ENCODE peak calls at places on chromosome 14, in six cellular contexts. One of them, this sample, is unnamed.

GRCh38 chr14:76219873-76220272 is 68.2 kb downstream of the GPATCH2L start:
- DNase-seq in hepatocyte: no peak
- DNase-seq in astrocyte of the cerebellum: no peak
- DNase-seq in AG04450: no peak
- DNase-seq in dorsolateral prefrontal cortex: no peak
- DNase-seq in mucosa of descending colon: no peak
- DNase-seq in this sample: peak; percentile 32

GRCh38 chr14:95515523-95516517 is 630 bp downstream of the SYNE3 start:
- DNase-seq in hepatocyte: peak; percentile 81
- DNase-seq in astrocyte of the cerebellum: no peak
- DNase-seq in AG04450: no peak
- DNase-seq in dorsolateral prefrontal cortex: no peak
- DNase-seq in mucosa of descending colon: peak; percentile 90
- DNase-seq in this sample: peak; percentile 46

GRCh38 chr14:99136047-99136400 is 136.0 kb downstream of the BCL11B start:
- DNase-seq in hepatocyte: no peak
- DNase-seq in astrocyte of the cerebellum: no peak
- DNase-seq in AG04450: no peak
- DNase-seq in dorsolateral prefrontal cortex: no peak
- DNase-seq in mucosa of descending colon: no peak
- DNase-seq in this sample: no peak

GRCh38 chr14:61260939-61261776 is 20.0 kb downstream of the TMEM30B start:
- DNase-seq in hepatocyte: peak; percentile 22
- DNase-seq in astrocyte of the cerebellum: peak; percentile 83
- DNase-seq in AG04450: peak; percentile 61
- DNase-seq in dorsolateral prefrontal cortex: no peak
- DNase-seq in mucosa of descending colon: no peak
- DNase-seq in this sample: peak; percentile 85

GRCh38 chr14:101980700-101981099 is 16.3 kb downstream of the DYNC1H1 start:
- DNase-seq in hepatocyte: peak; percentile 73
- DNase-seq in astrocyte of the cerebellum: peak; percentile 99
- DNase-seq in AG04450: peak; percentile 98
- DNase-seq in dorsolateral prefrontal cortex: no peak
- DNase-seq in mucosa of descending colon: no peak
- DNase-seq in this sample: peak; percentile 99

GRCh38 chr14:77067632-77068514 is 30.2 kb upstream of the CIPC start:
- DNase-seq in hepatocyte: peak; percentile 86
- DNase-seq in astrocyte of the cerebellum: no peak
- DNase-seq in AG04450: peak; percentile 30
- DNase-seq in dorsolateral prefrontal cortex: peak; percentile 52
- DNase-seq in mucosa of descending colon: peak; percentile 63
- DNase-seq in this sample: peak; percentile 59

GRCh38 chr14:65470404-65470880 is 57.9 kb downstream of the FUT8 start:
- DNase-seq in hepatocyte: peak; percentile 10
- DNase-seq in astrocyte of the cerebellum: no peak
- DNase-seq in AG04450: no peak
- DNase-seq in dorsolateral prefrontal cortex: no peak
- DNase-seq in mucosa of descending colon: no peak
- DNase-seq in this sample: no peak

GRCh38 chr14:105217764-105218163 is 30.6 kb upstream of the BTBD6 start:
- DNase-seq in hepatocyte: no peak
- DNase-seq in astrocyte of the cerebellum: no peak
- DNase-seq in AG04450: no peak
- DNase-seq in dorsolateral prefrontal cortex: no peak
- DNase-seq in mucosa of descending colon: no peak
- DNase-seq in this sample: no peak

GRCh38 chr14:48086516-48086915 is 411.1 kb upstream of the MDGA2 start:
- DNase-seq in hepatocyte: no peak
- DNase-seq in astrocyte of the cerebellum: no peak
- DNase-seq in AG04450: no peak
- DNase-seq in dorsolateral prefrontal cortex: no peak
- DNase-seq in mucosa of descending colon: no peak
- DNase-seq in this sample: no peak

GRCh38 chr14:65332141-65332871 is 80.2 kb upstream of the FUT8 start:
- DNase-seq in hepatocyte: no peak
- DNase-seq in astrocyte of the cerebellum: no peak
- DNase-seq in AG04450: no peak
- DNase-seq in dorsolateral prefrontal cortex: no peak
- DNase-seq in mucosa of descending colon: no peak
- DNase-seq in this sample: peak; percentile 15

GRCh38 chr14:88323520-88324199 is 591 bp upstream of the KCNK10 start:
- DNase-seq in hepatocyte: peak; percentile 51
- DNase-seq in astrocyte of the cerebellum: no peak
- DNase-seq in AG04450: no peak
- DNase-seq in dorsolateral prefrontal cortex: peak; percentile 30
- DNase-seq in mucosa of descending colon: no peak
- DNase-seq in this sample: peak; percentile 3

GRCh38 chr14:77275855-77276153 is 4.8 kb upstream of the NGB start:
- DNase-seq in hepatocyte: no peak
- DNase-seq in astrocyte of the cerebellum: no peak
- DNase-seq in AG04450: no peak
- DNase-seq in dorsolateral prefrontal cortex: no peak
- DNase-seq in mucosa of descending colon: no peak
- DNase-seq in this sample: no peak

GRCh38 chr14:51139221-51139681 is 44.3 kb upstream of the TRIM9 start:
- DNase-seq in hepatocyte: peak; percentile 22
- DNase-seq in astrocyte of the cerebellum: no peak
- DNase-seq in AG04450: no peak
- DNase-seq in dorsolateral prefrontal cortex: no peak
- DNase-seq in mucosa of descending colon: no peak
- DNase-seq in this sample: peak; percentile 4

GRCh38 chr14:88470542-88471440 is 84.0 kb downstream of the PTPN21 start:
- DNase-seq in hepatocyte: no peak
- DNase-seq in astrocyte of the cerebellum: peak; percentile 62
- DNase-seq in AG04450: no peak
- DNase-seq in dorsolateral prefrontal cortex: no peak
- DNase-seq in mucosa of descending colon: no peak
- DNase-seq in this sample: no peak

DNA sequence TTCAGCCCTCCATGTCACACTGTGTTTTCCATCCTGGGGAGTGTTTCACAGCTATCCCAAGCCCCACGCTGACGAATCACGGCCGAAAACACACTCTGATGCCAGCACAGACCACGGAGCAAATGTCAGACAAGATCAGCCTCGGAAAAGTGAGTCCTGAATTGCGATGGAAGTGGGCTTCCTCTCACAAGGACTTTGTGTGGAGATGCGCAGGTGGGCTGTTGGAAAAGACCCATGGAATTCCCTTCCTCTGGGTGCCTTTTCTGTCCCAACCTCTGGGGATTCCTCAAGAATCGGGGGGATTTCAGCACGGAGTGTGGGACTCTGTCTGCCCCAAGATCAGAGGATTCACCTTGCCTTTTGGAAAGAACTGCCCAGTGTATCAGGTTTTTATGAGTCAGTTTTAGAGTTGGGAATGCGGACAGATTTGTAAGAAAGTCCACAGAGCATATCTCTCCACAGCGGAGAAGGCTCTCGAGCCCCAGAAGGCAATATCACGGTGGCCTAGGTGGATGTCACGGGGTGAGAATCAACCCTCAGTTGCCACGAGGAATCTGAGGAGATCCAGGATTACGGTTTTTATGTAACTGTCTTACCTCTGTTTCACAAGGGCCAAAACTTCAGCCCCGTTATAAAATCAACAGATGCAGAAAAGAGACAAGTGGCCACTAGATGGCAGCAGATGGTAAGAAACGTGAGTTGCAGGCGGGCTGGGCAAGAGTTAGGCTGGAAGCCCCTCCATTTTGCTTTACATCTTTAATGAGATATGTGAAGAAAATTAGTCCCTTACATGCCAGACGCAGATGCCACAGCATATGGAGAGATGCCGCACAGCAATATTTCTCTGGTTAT is 201.9 kb downstream of the DAD1 start:
- DNase-seq in hepatocyte: peak; percentile 90
- DNase-seq in astrocyte of the cerebellum: peak; percentile 86
- DNase-seq in AG04450: peak; percentile 47
- DNase-seq in dorsolateral prefrontal cortex: no peak
- DNase-seq in mucosa of descending colon: no peak
- DNase-seq in this sample: peak; percentile 69
- H3K4me3 ChIP-seq in hepatocyte: no peak overlapping the region
- H3K4me3 ChIP-seq in astrocyte of the cerebellum: no peak overlapping the region
- H3K4me3 ChIP-seq in AG04450: no peak overlapping the region
- H3K4me3 ChIP-seq in dorsolateral prefrontal cortex: peak overlapping the region; percentile 42
- H3K4me3 ChIP-seq in mucosa of descending colon: no peak overlapping the region
- H3K4me3 ChIP-seq in this sample: no peak overlapping the region

GRCh38 chr14:21103165-21103709 is 2.4 kb downstream of the TMEM253 start:
- DNase-seq in hepatocyte: no peak
- DNase-seq in astrocyte of the cerebellum: no peak
- DNase-seq in AG04450: no peak
- DNase-seq in dorsolateral prefrontal cortex: no peak
- DNase-seq in mucosa of descending colon: no peak
- DNase-seq in this sample: no peak

GRCh38 chr14:21102472-21103164 is 1.8 kb downstream of the TMEM253 start:
- DNase-seq in hepatocyte: no peak
- DNase-seq in astrocyte of the cerebellum: no peak
- DNase-seq in AG04450: no peak
- DNase-seq in dorsolateral prefrontal cortex: no peak
- DNase-seq in mucosa of descending colon: peak; percentile 59
- DNase-seq in this sample: no peak

GRCh38 chr14:21105095-21105494 is 4.2 kb downstream of the TMEM253 start:
- DNase-seq in hepatocyte: no peak
- DNase-seq in astrocyte of the cerebellum: no peak
- DNase-seq in AG04450: no peak
- DNase-seq in dorsolateral prefrontal cortex: no peak
- DNase-seq in mucosa of descending colon: no peak
- DNase-seq in this sample: no peak

GRCh38 chr14:21104448-21105060 is 3.7 kb downstream of the TMEM253 start:
- DNase-seq in hepatocyte: peak; percentile 90
- DNase-seq in astrocyte of the cerebellum: peak; percentile 43
- DNase-seq in AG04450: no peak
- DNase-seq in dorsolateral prefrontal cortex: peak; percentile 65
- DNase-seq in mucosa of descending colon: peak; percentile 88
- DNase-seq in this sample: peak; percentile 74

GRCh38 chr14:21103710-21104447 is 3.0 kb downstream of the TMEM253 start:
- DNase-seq in hepatocyte: peak; percentile 98
- DNase-seq in astrocyte of the cerebellum: peak; percentile 88
- DNase-seq in AG04450: peak; percentile 90
- DNase-seq in dorsolateral prefrontal cortex: peak; percentile 92
- DNase-seq in mucosa of descending colon: peak; percentile 97
- DNase-seq in this sample: peak; percentile 94
- TF ChIP-seq CTCF in hepatocyte: peak; percentile 73
- TF ChIP-seq CTCF in astrocyte of the cerebellum: peak; percentile 74
- TF ChIP-seq CTCF in AG04450: peak; percentile 84
- TF ChIP-seq CTCF in dorsolateral prefrontal cortex: peak; percentile 60
- TF ChIP-seq CTCF in mucosa of descending colon: peak; percentile 78
- TF ChIP-seq CTCF in this sample: peak; percentile 74

GRCh38 chr14:67396381-67396965 is 15.5 kb downstream of the PLEK2 start:
- DNase-seq in hepatocyte: no peak
- DNase-seq in astrocyte of the cerebellum: no peak
- DNase-seq in AG04450: no peak
- DNase-seq in dorsolateral prefrontal cortex: no peak
- DNase-seq in mucosa of descending colon: no peak
- DNase-seq in this sample: peak; percentile 66

GRCh38 chr14:67397536-67397935 is 14.4 kb downstream of the PLEK2 start:
- DNase-seq in hepatocyte: no peak
- DNase-seq in astrocyte of the cerebellum: no peak
- DNase-seq in AG04450: no peak
- DNase-seq in dorsolateral prefrontal cortex: no peak
- DNase-seq in mucosa of descending colon: no peak
- DNase-seq in this sample: no peak

GRCh38 chr14:67395876-67396189 is 16.1 kb downstream of the PLEK2 start:
- DNase-seq in hepatocyte: no peak
- DNase-seq in astrocyte of the cerebellum: no peak
- DNase-seq in AG04450: no peak
- DNase-seq in dorsolateral prefrontal cortex: no peak
- DNase-seq in mucosa of descending colon: no peak
- DNase-seq in this sample: peak; percentile 30

GRCh38 chr14:67393689-67394088 is 18.3 kb downstream of the PLEK2 start:
- DNase-seq in hepatocyte: no peak
- DNase-seq in astrocyte of the cerebellum: no peak
- DNase-seq in AG04450: no peak
- DNase-seq in dorsolateral prefrontal cortex: no peak
- DNase-seq in mucosa of descending colon: no peak
- DNase-seq in this sample: no peak

DNA sequence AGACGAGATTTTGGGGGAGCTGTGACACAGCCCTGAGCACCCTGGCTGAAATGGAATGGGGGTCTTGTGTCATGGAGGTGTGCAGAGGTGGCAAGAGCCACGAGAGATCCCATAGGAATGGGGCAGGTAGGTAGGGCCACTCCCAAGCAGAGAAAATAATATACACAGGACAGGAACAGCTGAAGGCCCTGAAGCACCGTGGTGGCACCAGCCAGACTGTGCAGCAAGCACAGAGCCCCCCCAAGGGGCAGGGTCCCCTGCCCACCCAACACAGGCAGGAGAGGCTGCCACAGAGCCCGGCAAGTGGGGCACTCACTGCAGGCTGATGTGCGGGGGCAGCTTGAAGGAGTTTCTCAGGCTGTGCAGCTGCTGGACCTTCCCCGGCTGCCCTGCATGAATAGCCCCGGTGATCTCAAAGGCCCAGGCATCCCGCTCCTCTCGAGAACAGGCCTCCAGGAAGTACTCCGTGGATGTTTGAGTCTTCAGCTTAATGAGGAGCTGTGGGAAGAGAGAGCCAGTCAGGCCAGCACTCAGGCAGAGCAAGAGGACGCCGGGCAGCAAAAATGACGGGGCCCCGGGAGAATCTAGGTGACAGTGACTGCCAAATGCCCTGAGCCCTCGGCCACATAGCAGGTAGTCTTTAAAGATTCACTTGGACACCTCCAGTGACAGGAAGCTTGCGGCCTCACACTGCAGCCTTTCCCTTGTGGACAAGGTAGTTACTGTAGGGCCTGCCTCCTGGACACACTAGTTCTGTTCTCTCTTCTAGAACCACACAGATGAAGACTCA is 16.7 kb downstream of the PLEK2 start:
- DNase-seq in hepatocyte: no peak
- DNase-seq in astrocyte of the cerebellum: no peak
- DNase-seq in AG04450: no peak
- DNase-seq in dorsolateral prefrontal cortex: no peak
- DNase-seq in mucosa of descending colon: no peak
- DNase-seq in this sample: no peak
- H3K4me3 ChIP-seq in hepatocyte: no peak overlapping the region
- H3K4me3 ChIP-seq in astrocyte of the cerebellum: no peak overlapping the region
- H3K4me3 ChIP-seq in AG04450: no peak overlapping the region
- H3K4me3 ChIP-seq in dorsolateral prefrontal cortex: no peak overlapping the region
- H3K4me3 ChIP-seq in mucosa of descending colon: no peak overlapping the region
- H3K4me3 ChIP-seq in this sample: no peak overlapping the region

GRCh38 chr14:93163570-93163969 is 21.1 kb downstream of the MOAP1 start:
- DNase-seq in hepatocyte: no peak
- DNase-seq in astrocyte of the cerebellum: no peak
- DNase-seq in AG04450: no peak
- DNase-seq in dorsolateral prefrontal cortex: no peak
- DNase-seq in mucosa of descending colon: no peak
- DNase-seq in this sample: no peak
- TF ChIP-seq CTCF in hepatocyte: no peak
- TF ChIP-seq CTCF in astrocyte of the cerebellum: no peak
- TF ChIP-seq CTCF in AG04450: no peak
- TF ChIP-seq CTCF in dorsolateral prefrontal cortex: no peak
- TF ChIP-seq CTCF in mucosa of descending colon: no peak
- TF ChIP-seq CTCF in this sample: no peak

GRCh38 chr14:34018125-34018524 is 67.3 kb upstream of the EGLN3 start:
- DNase-seq in hepatocyte: no peak
- DNase-seq in astrocyte of the cerebellum: no peak
- DNase-seq in AG04450: no peak
- DNase-seq in dorsolateral prefrontal cortex: no peak
- DNase-seq in mucosa of descending colon: no peak
- DNase-seq in this sample: no peak
- H3K4me3 ChIP-seq in hepatocyte: no peak overlapping the region
- H3K4me3 ChIP-seq in astrocyte of the cerebellum: no peak overlapping the region
- H3K4me3 ChIP-seq in AG04450: no peak overlapping the region
- H3K4me3 ChIP-seq in dorsolateral prefrontal cortex: peak overlapping the region; percentile 62
- H3K4me3 ChIP-seq in mucosa of descending colon: no peak overlapping the region
- H3K4me3 ChIP-seq in this sample: no peak overlapping the region

GRCh38 chr14:93105362-93105761 is 10.4 kb downstream of the ITPK1 start:
- DNase-seq in hepatocyte: no peak
- DNase-seq in astrocyte of the cerebellum: peak; percentile 27
- DNase-seq in AG04450: no peak
- DNase-seq in dorsolateral prefrontal cortex: no peak
- DNase-seq in mucosa of descending colon: no peak
- DNase-seq in this sample: peak; percentile 82
- TF ChIP-seq CTCF in hepatocyte: no peak
- TF ChIP-seq CTCF in astrocyte of the cerebellum: no peak
- TF ChIP-seq CTCF in AG04450: no peak
- TF ChIP-seq CTCF in dorsolateral prefrontal cortex: no peak
- TF ChIP-seq CTCF in mucosa of descending colon: no peak
- TF ChIP-seq CTCF in this sample: no peak

This sample was measured in AG10803.